ENCODE peak calls at places on chromosomes 1 and 21, in eight cellular contexts. One of them, this sample, is unnamed.
A peak's percentile ranks its signal among the peaks of the same experiment; 100 is the strongest.

GRCh38 chr1:164320780-164321683 is 238.0 kb upstream of the PBX1 start:
- DNase-seq in GM23338: peak; percentile 77
- DNase-seq in progenitor cell of endocrine pancreas: peak; percentile 18
- DNase-seq in lower lobe of right lung: peak; percentile 41
- DNase-seq in lower leg skin: no peak
- DNase-seq in fibroblast of mammary gland: peak; percentile 36
- DNase-seq in IMR-90: no peak
- DNase-seq in WTC11: peak; percentile 60
- DNase-seq in this sample: no peak

GRCh38 chr1:156480015-156480368 is 20.6 kb downstream of the MEF2D start:
- DNase-seq in IMR-90: no peak
- DNase-seq in fibroblast of mammary gland: no peak
- DNase-seq in progenitor cell of endocrine pancreas: no peak
- DNase-seq in WTC11: no peak
- DNase-seq in lower leg skin: no peak
- DNase-seq in lower lobe of right lung: no peak
- DNase-seq in GM23338: no peak
- DNase-seq in this sample: no peak

GRCh38 chr1:241598234-241598633 is 41.9 kb downstream of the CHML start:
- DNase-seq in lower lobe of right lung: no peak
- DNase-seq in fibroblast of mammary gland: no peak
- DNase-seq in WTC11: no peak
- DNase-seq in lower leg skin: no peak
- DNase-seq in IMR-90: no peak
- DNase-seq in progenitor cell of endocrine pancreas: no peak
- DNase-seq in GM23338: no peak
- DNase-seq in this sample: peak; percentile 43

GRCh38 chr1:21317035-21317689 is 26.9 kb upstream of the ECE1 start:
- DNase-seq in WTC11: no peak
- DNase-seq in progenitor cell of endocrine pancreas: no peak
- DNase-seq in IMR-90: peak; percentile 90
- DNase-seq in fibroblast of mammary gland: peak; percentile 93
- DNase-seq in lower leg skin: peak; percentile 87
- DNase-seq in lower lobe of right lung: peak; percentile 73
- DNase-seq in GM23338: no peak
- DNase-seq in this sample: no peak

GRCh38 chr1:206951318-206952105 is 5.2 kb upstream of the PIGR start:
- DNase-seq in IMR-90: no peak
- DNase-seq in lower leg skin: no peak
- DNase-seq in fibroblast of mammary gland: no peak
- DNase-seq in lower lobe of right lung: no peak
- DNase-seq in WTC11: no peak
- DNase-seq in GM23338: no peak
- DNase-seq in progenitor cell of endocrine pancreas: no peak
- DNase-seq in this sample: no peak

GRCh38 chr21:44760376-44760775 is 41.2 kb downstream of the UBE2G2 start:
- DNase-seq in progenitor cell of endocrine pancreas: no peak
- DNase-seq in lower leg skin: no peak
- DNase-seq in lower lobe of right lung: no peak
- DNase-seq in WTC11: no peak
- DNase-seq in GM23338: no peak
- DNase-seq in fibroblast of mammary gland: no peak
- DNase-seq in IMR-90: no peak
- DNase-seq in this sample: no peak

GRCh38 chr1:8166436-8166835 is 140.3 kb upstream of the ERRFI1 start:
- DNase-seq in lower leg skin: no peak
- DNase-seq in GM23338: no peak
- DNase-seq in progenitor cell of endocrine pancreas: no peak
- DNase-seq in lower lobe of right lung: no peak
- DNase-seq in IMR-90: no peak
- DNase-seq in fibroblast of mammary gland: peak; percentile 12
- DNase-seq in WTC11: no peak
- DNase-seq in this sample: no peak

GRCh38 chr21:42674351-42674940 is 21.0 kb downstream of the PDE9A start:
- DNase-seq in lower leg skin: no peak
- DNase-seq in lower lobe of right lung: no peak
- DNase-seq in progenitor cell of endocrine pancreas: no peak
- DNase-seq in GM23338: peak; percentile 72
- DNase-seq in IMR-90: no peak
- DNase-seq in fibroblast of mammary gland: peak; percentile 39
- DNase-seq in WTC11: peak; percentile 76
- DNase-seq in this sample: no peak

GRCh38 chr1:30715886-30716285 is 7.5 kb downstream of the MATN1 start:
- DNase-seq in lower lobe of right lung: no peak
- DNase-seq in IMR-90: no peak
- DNase-seq in GM23338: no peak
- DNase-seq in fibroblast of mammary gland: no peak
- DNase-seq in progenitor cell of endocrine pancreas: no peak
- DNase-seq in lower leg skin: no peak
- DNase-seq in WTC11: no peak
- DNase-seq in this sample: no peak

GRCh38 chr1:80445021-80445420 is 1355.7 kb upstream of the ADGRL2 start:
- DNase-seq in fibroblast of mammary gland: peak; percentile 5
- DNase-seq in progenitor cell of endocrine pancreas: no peak
- DNase-seq in lower leg skin: no peak
- DNase-seq in WTC11: no peak
- DNase-seq in IMR-90: no peak
- DNase-seq in lower lobe of right lung: no peak
- DNase-seq in GM23338: no peak
- DNase-seq in this sample: no peak

GRCh38 chr1:154429118-154429517 is 24.0 kb downstream of the IL6R start:
- DNase-seq in IMR-90: no peak
- DNase-seq in lower lobe of right lung: no peak
- DNase-seq in GM23338: no peak
- DNase-seq in lower leg skin: no peak
- DNase-seq in fibroblast of mammary gland: no peak
- DNase-seq in WTC11: no peak
- DNase-seq in progenitor cell of endocrine pancreas: no peak
- DNase-seq in this sample: no peak

GRCh38 chr1:107535091-107535490 is 394.3 kb downstream of the NTNG1 start:
- DNase-seq in progenitor cell of endocrine pancreas: no peak
- DNase-seq in lower leg skin: no peak
- DNase-seq in WTC11: no peak
- DNase-seq in fibroblast of mammary gland: no peak
- DNase-seq in IMR-90: no peak
- DNase-seq in lower lobe of right lung: no peak
- DNase-seq in GM23338: no peak
- DNase-seq in this sample: no peak

GRCh38 chr1:42730002-42730401 is 10.0 kb downstream of the CLDN19 start:
- DNase-seq in WTC11: peak; percentile 39
- DNase-seq in IMR-90: no peak
- DNase-seq in fibroblast of mammary gland: no peak
- DNase-seq in lower leg skin: no peak
- DNase-seq in GM23338: peak; percentile 56
- DNase-seq in lower lobe of right lung: no peak
- DNase-seq in progenitor cell of endocrine pancreas: no peak
- DNase-seq in this sample: no peak

GRCh38 chr1:59908682-59909081 is 17.9 kb downstream of the CYP2J2 start:
- DNase-seq in lower leg skin: no peak
- DNase-seq in IMR-90: no peak
- DNase-seq in progenitor cell of endocrine pancreas: no peak
- DNase-seq in fibroblast of mammary gland: no peak
- DNase-seq in GM23338: no peak
- DNase-seq in lower lobe of right lung: no peak
- DNase-seq in WTC11: no peak
- DNase-seq in this sample: no peak

GRCh38 chr21:45588861-45589491 is 46.7 kb upstream of the SLC19A1 start:
- DNase-seq in progenitor cell of endocrine pancreas: no peak
- DNase-seq in GM23338: no peak
- DNase-seq in lower lobe of right lung: no peak
- DNase-seq in fibroblast of mammary gland: no peak
- DNase-seq in IMR-90: no peak
- DNase-seq in WTC11: no peak
- DNase-seq in lower leg skin: no peak
- DNase-seq in this sample: no peak

GRCh38 chr21:27475363-27475955 is 508.6 kb upstream of the ADAMTS5 start:
- DNase-seq in fibroblast of mammary gland: peak; percentile 18
- DNase-seq in GM23338: no peak
- DNase-seq in lower leg skin: no peak
- DNase-seq in IMR-90: no peak
- DNase-seq in progenitor cell of endocrine pancreas: no peak
- DNase-seq in WTC11: no peak
- DNase-seq in lower lobe of right lung: no peak
- DNase-seq in this sample: no peak

GRCh38 chr1:238642231-238642630 is 744.1 kb upstream of the CHRM3 start:
- DNase-seq in progenitor cell of endocrine pancreas: no peak
- DNase-seq in WTC11: no peak
- DNase-seq in fibroblast of mammary gland: peak; percentile 55
- DNase-seq in lower lobe of right lung: no peak
- DNase-seq in IMR-90: peak; percentile 75
- DNase-seq in GM23338: no peak
- DNase-seq in lower leg skin: no peak
- DNase-seq in this sample: no peak

GRCh38 chr1:170204121-170204520 is 58.4 kb downstream of the NTMT2 start:
- DNase-seq in lower lobe of right lung: no peak
- DNase-seq in GM23338: no peak
- DNase-seq in progenitor cell of endocrine pancreas: no peak
- DNase-seq in fibroblast of mammary gland: peak; percentile 37
- DNase-seq in IMR-90: no peak
- DNase-seq in lower leg skin: no peak
- DNase-seq in WTC11: no peak
- DNase-seq in this sample: no peak

DNA sequence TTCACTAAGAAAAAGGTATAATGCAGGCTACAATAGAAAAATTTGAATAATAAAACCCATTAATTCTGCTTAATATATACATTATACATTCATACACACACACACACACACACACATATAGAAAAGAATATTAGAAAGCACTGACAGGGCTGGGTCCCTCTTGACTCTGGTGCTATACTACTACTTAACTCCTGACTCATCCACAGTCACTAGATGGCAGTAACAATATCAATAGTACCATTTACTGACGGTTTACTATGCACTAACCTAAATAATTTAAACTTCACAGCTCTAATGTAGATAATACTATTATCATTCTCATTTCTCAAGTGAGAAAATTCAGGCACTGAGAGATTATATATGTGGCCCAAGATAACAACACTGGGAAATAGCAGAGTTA is 87.5 kb downstream of the COP1 start:
- DNase-seq in IMR-90: peak; percentile 30
- DNase-seq in fibroblast of mammary gland: peak; percentile 23
- DNase-seq in lower leg skin: no peak
- DNase-seq in progenitor cell of endocrine pancreas: no peak
- DNase-seq in WTC11: no peak
- DNase-seq in GM23338: peak; percentile 44
- DNase-seq in lower lobe of right lung: no peak
- DNase-seq in this sample: peak; percentile 49
- TF ChIP-seq CTCF in IMR-90: peak; percentile 16
- TF ChIP-seq CTCF in fibroblast of mammary gland: peak; percentile 27
- TF ChIP-seq CTCF in lower leg skin: no peak
- TF ChIP-seq CTCF in progenitor cell of endocrine pancreas: peak; percentile 14
- TF ChIP-seq CTCF in WTC11: no peak
- TF ChIP-seq CTCF in GM23338: peak; percentile 59
- TF ChIP-seq CTCF in lower lobe of right lung: no peak
- TF ChIP-seq CTCF in this sample: peak; percentile 85

DNA sequence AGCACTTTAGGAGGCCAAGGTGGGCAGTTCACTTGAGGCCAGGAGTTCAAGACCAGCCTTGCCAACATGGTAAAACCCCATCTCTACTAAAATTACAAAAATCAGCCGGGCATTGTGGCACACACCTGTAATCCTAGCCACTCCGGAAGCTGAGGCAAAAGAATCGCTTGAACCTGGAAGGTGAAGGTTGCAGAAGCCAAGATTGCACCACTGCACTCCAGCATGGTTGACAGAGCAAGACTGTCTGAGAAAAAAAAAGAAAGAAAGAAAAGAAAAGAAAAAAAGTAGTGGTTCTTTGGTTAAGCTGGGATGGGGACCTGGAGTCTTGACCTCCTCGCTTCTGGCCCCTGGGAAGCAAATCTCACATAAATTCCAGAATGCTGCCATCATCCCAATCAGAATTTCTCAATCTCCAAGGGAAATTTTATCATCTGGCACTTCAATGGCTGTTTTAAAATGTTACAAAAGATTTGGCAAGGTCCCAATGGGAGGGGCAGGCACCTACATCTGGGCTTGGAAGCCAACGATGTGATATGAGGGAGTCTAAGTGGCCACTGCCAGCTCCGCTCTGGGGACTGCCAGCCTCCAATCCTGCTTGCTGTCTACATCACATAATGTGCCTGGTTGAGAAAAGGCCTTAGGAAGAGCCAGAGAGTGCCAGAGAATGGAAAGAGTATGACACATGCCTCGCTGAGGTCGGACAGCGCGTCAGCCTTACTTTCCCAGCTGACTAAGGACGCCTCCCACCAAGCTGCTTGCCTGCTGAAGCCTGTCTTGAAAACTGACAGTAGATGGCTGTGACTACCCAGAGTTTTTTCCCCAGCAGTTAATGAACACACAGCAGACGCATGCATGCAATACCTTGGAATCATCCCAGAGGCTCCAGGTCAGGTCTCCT is 42.1 kb upstream of the SRP9 start:
- DNase-seq in fibroblast of mammary gland: peak; percentile 99
- DNase-seq in lower leg skin: peak; percentile 81
- DNase-seq in progenitor cell of endocrine pancreas: no peak
- DNase-seq in GM23338: no peak
- DNase-seq in WTC11: no peak
- DNase-seq in IMR-90: peak; percentile 98
- DNase-seq in lower lobe of right lung: peak; percentile 57
- DNase-seq in this sample: no peak
- TF ChIP-seq CTCF in fibroblast of mammary gland: peak; percentile 25
- TF ChIP-seq CTCF in lower leg skin: no peak
- TF ChIP-seq CTCF in progenitor cell of endocrine pancreas: no peak
- TF ChIP-seq CTCF in GM23338: no peak
- TF ChIP-seq CTCF in WTC11: no peak
- TF ChIP-seq CTCF in IMR-90: peak; percentile 34
- TF ChIP-seq CTCF in lower lobe of right lung: no peak
- TF ChIP-seq CTCF in this sample: no peak

DNA sequence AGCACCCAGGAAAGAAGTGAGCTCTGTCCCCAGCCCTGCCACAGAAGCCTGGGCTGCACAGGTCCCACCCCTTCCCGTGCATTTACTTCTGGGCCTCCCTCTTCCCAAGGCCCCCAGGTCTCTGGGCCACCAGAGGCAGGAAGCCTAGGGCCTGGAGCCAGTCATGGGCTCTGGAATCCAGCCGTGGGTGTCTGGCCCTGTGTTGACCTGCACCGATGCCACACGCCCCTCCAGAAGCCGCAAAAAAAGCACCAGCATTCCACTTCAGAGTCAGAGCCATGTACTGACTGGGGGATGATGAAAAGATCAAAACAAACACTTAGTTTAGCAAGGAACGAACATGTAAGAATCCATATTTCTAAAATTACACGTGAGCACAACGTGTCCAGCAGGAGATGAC is 141.7 kb downstream of the NPHP4 start:
- DNase-seq in lower leg skin: no peak
- DNase-seq in progenitor cell of endocrine pancreas: no peak
- DNase-seq in IMR-90: peak; percentile 4
- DNase-seq in WTC11: no peak
- DNase-seq in lower lobe of right lung: no peak
- DNase-seq in GM23338: no peak
- DNase-seq in fibroblast of mammary gland: no peak
- DNase-seq in this sample: no peak
- TF ChIP-seq CTCF in lower leg skin: no peak
- TF ChIP-seq CTCF in progenitor cell of endocrine pancreas: no peak
- TF ChIP-seq CTCF in IMR-90: no peak
- TF ChIP-seq CTCF in WTC11: no peak
- TF ChIP-seq CTCF in lower lobe of right lung: no peak
- TF ChIP-seq CTCF in GM23338: no peak
- TF ChIP-seq CTCF in fibroblast of mammary gland: no peak
- TF ChIP-seq CTCF in this sample: no peak

GRCh38 chr1:44103270-44104131 is 15.1 kb upstream of the KLF17 start:
- DNase-seq in WTC11: peak; percentile 84
- DNase-seq in lower lobe of right lung: no peak
- DNase-seq in GM23338: peak; percentile 73
- DNase-seq in lower leg skin: no peak
- DNase-seq in IMR-90: no peak
- DNase-seq in progenitor cell of endocrine pancreas: peak; percentile 24
- DNase-seq in fibroblast of mammary gland: peak; percentile 16
- DNase-seq in this sample: no peak
- TF ChIP-seq CTCF in WTC11: no peak
- TF ChIP-seq CTCF in lower lobe of right lung: no peak
- TF ChIP-seq CTCF in GM23338: peak; percentile 28
- TF ChIP-seq CTCF in lower leg skin: no peak
- TF ChIP-seq CTCF in IMR-90: peak; percentile 20
- TF ChIP-seq CTCF in progenitor cell of endocrine pancreas: peak; percentile 50
- TF ChIP-seq CTCF in fibroblast of mammary gland: peak; percentile 24
- TF ChIP-seq CTCF in this sample: peak; percentile 44